ENCODE peak calls at places on chromosome X, in seven cellular contexts. K, P, H, A, Z, M and W are unnamed samples.

GRCh38 chrX:23989689-23990088 is 37.3 kb downstream of the KLHL15 start:
- DNase-seq in K (no peak), M (no peak), A (no peak), P (no peak), H (no peak), Z (no peak), W (no peak)

GRCh38 chrX:119654112-119654531 is 38.8 kb downstream of the SEPTIN6 start:
- DNase-seq in M (peak; percentile 56), K (no peak), A (peak; percentile 46), Z (peak; percentile 65), H (peak; percentile 89), P (no peak), W (no peak)

GRCh38 chrX:107684956-107685385 is 56.7 kb downstream of the PRPS1 start:
- DNase-seq in M (peak; percentile 78), Z (peak; percentile 85), A (peak; percentile 44), P (peak; percentile 49), H (peak; percentile 86), K (peak; percentile 78), W (peak; percentile 23)

GRCh38 chrX:97556359-97556758 is 672.7 kb downstream of the RPA4 start:
- DNase-seq in H (no peak), M (no peak), K (no peak), A (no peak), Z (no peak), P (no peak), W (no peak)

GRCh38 chrX:149286940-149287349 is 218.2 kb downstream of the IDS start:
- DNase-seq in Z (no peak), P (peak; percentile 13), M (no peak), H (peak; percentile 70), K (peak; percentile 25), A (peak; percentile 11), W (peak; percentile 34)

GRCh38 chrX:10111364-10112148 is 45.2 kb upstream of the CLCN4 start:
- DNase-seq in A (no peak), M (peak; percentile 44), Z (no peak), H (no peak), K (no peak), P (peak; percentile 47), W (peak; percentile 48)

GRCh38 chrX:120517936-120518335 is 42.8 kb downstream of the CUL4B start:
- DNase-seq in P (no peak), K (no peak), H (peak; percentile 90), Z (no peak), M (no peak), A (peak; percentile 85), W (no peak)

GRCh38 chrX:25701876-25702275 is 436.3 kb upstream of the MAGEB18 start:
- DNase-seq in M (no peak), K (no peak), A (no peak), P (no peak), Z (no peak), H (no peak), W (no peak)

GRCh38 chrX:71464968-71465367 is 67.9 kb upstream of the OGT start:
- DNase-seq in P (no peak), A (no peak), Z (no peak), K (no peak), H (no peak), M (no peak), W (no peak)

GRCh38 chrX:840556-840955 is 210.0 kb downstream of the SHOX start:
- DNase-seq in M (no peak), K (no peak), Z (no peak), A (no peak), H (no peak), P (no peak), W (no peak)

GRCh38 chrX:55118574-55118973 is 29.8 kb downstream of the PAGE2 start:
- DNase-seq in H (no peak), K (no peak), Z (no peak), P (no peak), M (no peak), A (no peak), W (no peak)

GRCh38 chrX:87489071-87489470 is 28.5 kb upstream of the KLHL4 start:
- DNase-seq in K (no peak), H (peak; percentile 41), A (peak; percentile 8), P (no peak), Z (no peak), M (no peak), W (no peak)

GRCh38 chrX:154595559-154595958 is 10.6 kb downstream of the CTAG1A start:
- DNase-seq in H (no peak), K (no peak), P (no peak), A (peak; percentile 33), M (no peak), Z (no peak), W (no peak)

GRCh38 chrX:56385336-56385735 is 153.2 kb downstream of the KLF8 start:
- DNase-seq in A (no peak), K (no peak), Z (no peak), H (no peak), P (no peak), M (no peak), W (no peak)

GRCh38 chrX:123860506-123860840 is 620 bp downstream of the XIAP start:
- DNase-seq in P (no peak), K (peak; percentile 58), A (no peak), Z (no peak), H (peak; percentile 50), M (no peak), W (peak; percentile 42)

GRCh38 chrX:63250253-63250868 is 100.8 kb downstream of the SPIN4 start:
- DNase-seq in P (peak; percentile 42), A (peak; percentile 64), K (peak; percentile 65), H (peak; percentile 89), Z (no peak), M (no peak), W (peak; percentile 24)

GRCh38 chrX:102637561-102637960 is 13.7 kb upstream of the GPRASP1 start:
- DNase-seq in H (no peak), P (no peak), A (no peak), M (no peak), Z (no peak), K (no peak), W (no peak)

GRCh38 chrX:17814557-17814956 is 46.5 kb downstream of the RAI2 start:
- DNase-seq in A (peak; percentile 1), H (peak; percentile 49), P (no peak), Z (no peak), M (no peak), K (no peak), W (no peak)

GRCh38 chrX:17809984-17810383 is 51.1 kb downstream of the RAI2 start:
- DNase-seq in H (no peak), K (no peak), Z (no peak), P (no peak), M (no peak), A (no peak), W (no peak)

GRCh38 chrX:17813277-17813676 is 47.8 kb downstream of the RAI2 start:
- DNase-seq in M (no peak), K (no peak), Z (no peak), P (no peak), H (no peak), A (no peak), W (no peak)

GRCh38 chrX:17814059-17814458 is 47.0 kb downstream of the RAI2 start:
- DNase-seq in H (no peak), A (no peak), P (no peak), K (no peak), Z (no peak), M (no peak), W (no peak)

DNA sequence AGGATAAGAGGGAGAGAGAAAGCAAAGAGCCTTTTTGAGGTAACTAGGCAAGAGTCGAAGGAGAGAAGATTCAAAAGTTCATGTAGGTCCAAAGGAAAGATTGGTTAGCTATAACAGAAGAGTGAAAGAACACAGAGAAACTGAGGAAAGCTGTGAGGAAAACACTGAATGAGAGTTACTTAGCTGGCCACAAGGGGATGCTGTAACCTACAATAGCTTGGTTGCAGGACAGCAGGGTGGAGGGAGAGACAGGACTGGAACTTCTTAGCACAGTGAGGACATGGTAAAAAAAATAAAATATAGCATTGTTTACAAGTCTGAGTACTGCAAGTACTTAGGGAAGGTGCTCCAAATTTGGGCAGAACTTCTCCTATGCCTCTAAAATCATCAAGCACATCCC is 48.3 kb downstream of the RAI2 start:
- DNase-seq in P (no peak), A (no peak), Z (no peak), K (no peak), H (peak; percentile 35), M (no peak), W (no peak)
- TF ChIP-seq CTCF in P (peak; percentile 69), A (no peak), Z (peak; percentile 35), K (peak; percentile 43), H (peak; percentile 63), M (peak; percentile 72), W (no peak)

GRCh38 chrX:145393702-145394235 is 146.5 kb downstream of the SPANXN1 start:
- DNase-seq in M (no peak), K (no peak), A (no peak), P (no peak), H (no peak), Z (no peak), W (no peak)
- TF ChIP-seq CTCF in M (no peak), K (peak; percentile 31), A (peak; percentile 6), P (peak; percentile 34), H (peak; percentile 7), Z (no peak), W (no peak)

GRCh38 chrX:84188320-84188834 is 378 bp upstream of the RPS6KA6 start:
- DNase-seq in K (peak; percentile 53), M (peak; percentile 14), A (peak; percentile 38), H (peak; percentile 60), Z (peak; percentile 56), P (no peak), W (peak; percentile 34)

GRCh38 chrX:84189125-84189524 is 1.1 kb upstream of the RPS6KA6 start:
- DNase-seq in A (no peak), K (no peak), P (no peak), M (no peak), H (no peak), Z (no peak), W (no peak)

GRCh38 chrX:84187501-84188319 is at the start of gene RPS6KA6:
- DNase-seq in M (peak; percentile 14), K (peak; percentile 24), H (peak; percentile 7), A (peak; percentile 22), P (no peak), Z (peak; percentile 54), W (peak; percentile 34)

GRCh38 chrX:84182521-84182920 is 5.5 kb downstream of the RPS6KA6 start:
- DNase-seq in M (no peak), H (no peak), A (no peak), Z (no peak), P (no peak), K (peak; percentile 29), W (no peak)

DNA sequence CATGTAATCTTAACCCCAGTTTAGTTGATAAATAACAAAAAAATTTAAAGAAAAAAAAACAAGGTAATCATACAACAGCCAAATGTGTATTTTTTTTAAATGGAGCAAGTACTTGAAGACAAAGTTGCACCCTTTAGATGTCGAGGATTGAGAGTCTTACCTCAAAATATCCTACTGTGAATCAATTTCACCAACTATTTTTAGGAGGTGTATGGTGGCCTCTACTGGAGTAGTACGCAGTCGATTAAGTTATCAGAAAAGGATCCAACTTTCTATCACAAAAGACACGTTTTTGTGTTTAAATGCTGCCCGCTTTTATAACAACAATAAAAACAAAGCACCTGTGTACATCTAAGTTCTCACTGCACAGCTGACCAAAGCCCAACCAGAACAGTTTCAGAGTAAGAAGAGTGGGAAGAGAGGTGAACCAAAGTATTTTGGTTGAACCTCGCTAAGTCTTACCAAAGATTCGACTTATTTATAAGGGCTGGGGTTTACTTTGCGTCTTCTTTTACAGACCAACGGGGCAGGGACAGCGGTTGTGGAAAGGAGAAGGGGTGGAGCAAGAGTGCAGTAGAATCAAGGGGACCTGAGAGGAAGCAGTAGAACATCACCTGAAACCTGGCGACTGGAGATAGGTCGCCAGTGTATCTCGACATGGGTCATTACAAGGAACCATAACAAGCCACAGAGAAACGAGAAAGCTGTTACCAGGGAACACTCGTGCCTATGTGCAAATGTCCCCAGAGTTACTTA is 1.2 kb downstream of the RPS6KA6 start:
- DNase-seq in Z (no peak), M (no peak), P (no peak), H (peak; percentile 0), K (peak; percentile 52), A (no peak), W (no peak)
- TF ChIP-seq CTCF in Z (no peak), M (no peak), P (no peak), H (no peak), K (no peak), A (no peak), W (no peak)

GRCh38 chrX:53071604-53072417 is 10.4 kb upstream of the TSPYL2 start:
- DNase-seq in M (peak; percentile 51), K (peak; percentile 75), A (peak; percentile 30), P (no peak), Z (peak; percentile 87), H (peak; percentile 68), W (peak; percentile 73)
- TF ChIP-seq CTCF in M (peak; percentile 71), K (peak; percentile 69), A (peak; percentile 48), P (peak; percentile 63), Z (peak; percentile 62), H (peak; percentile 74), W (peak; percentile 25)